ENCODE peak calls at places on chromosome 12, in ten cellular contexts. D is cardiac muscle cell, F is testis, V is tibial artery, P is fibroblast of mammary gland, R is body of pancreas, M is cardiac fibroblast, G is heart right ventricle, B is ovary, J is SK-N-SH. L is an unnamed sample.

GRCh38 chr12:95820096-95820703 is 29.6 kb upstream of the NTN4 start:
- DNase-seq in D (peak; percentile 68), F (peak; percentile 53), V (no peak), P (peak; percentile 66), R (peak; percentile 79), M (peak; percentile 68), G (peak; percentile 36), B (no peak), J (peak; percentile 65), L (no peak)

GRCh38 chr12:31477669-31478068 is 113.3 kb downstream of the DENND5B start:
- DNase-seq in D (no peak), F (no peak), V (no peak), P (no peak), R (no peak), M (no peak), G (no peak), B (no peak), J (no peak), L (no peak)

GRCh38 chr12:78938341-78939084 is 73.9 kb downstream of the SYT1 start:
- DNase-seq in D (no peak), F (no peak), V (no peak), P (no peak), R (no peak), M (no peak), G (no peak), B (no peak), J (no peak), L (no peak)

GRCh38 chr12:20097561-20097960 is 270.8 kb upstream of the PDE3A start:
- DNase-seq in D (no peak), F (no peak), V (no peak), P (peak; percentile 79), R (no peak), M (peak; percentile 74), G (no peak), B (no peak), J (no peak), L (no peak)

GRCh38 chr12:32365473-32366064 is 33.8 kb upstream of the FGD4 start:
- DNase-seq in D (peak; percentile 71), F (peak; percentile 71), V (no peak), P (peak; percentile 81), R (peak; percentile 72), M (peak; percentile 87), G (peak; percentile 57), B (no peak), J (peak; percentile 55), L (no peak)

GRCh38 chr12:68451261-68452091 is 119.3 kb upstream of the MDM1 start:
- DNase-seq in D (no peak), F (peak; percentile 43), V (no peak), P (peak; percentile 82), R (peak; percentile 15), M (peak; percentile 90), G (peak; percentile 19), B (peak; percentile 50), J (no peak), L (no peak)

GRCh38 chr12:64521838-64522237 is 69.9 kb downstream of the TBK1 start:
- DNase-seq in D (no peak), F (no peak), V (no peak), P (peak; percentile 10), R (no peak), M (no peak), G (no peak), B (no peak), J (no peak), L (no peak)

GRCh38 chr12:84877340-84877739 is 35.3 kb downstream of the SLC6A15 start:
- DNase-seq in D (no peak), F (no peak), V (no peak), P (no peak), R (no peak), M (no peak), G (no peak), B (no peak), J (no peak), L (no peak)

GRCh38 chr12:92570056-92570753 is 132.6 kb upstream of the PLEKHG7 start:
- DNase-seq in D (peak; percentile 89), F (peak; percentile 86), V (no peak), P (peak; percentile 89), R (peak; percentile 74), M (peak; percentile 89), G (peak; percentile 82), B (no peak), J (peak; percentile 49), L (no peak)

GRCh38 chr12:81723361-81723760 is 35.8 kb downstream of the PPFIA2 start:
- DNase-seq in D (no peak), F (no peak), V (no peak), P (no peak), R (no peak), M (no peak), G (no peak), B (no peak), J (no peak), L (no peak)
- TF ChIP-seq CTCF in D (no peak), F (no peak), V (no peak), P (no peak), R (no peak), M (no peak), G (no peak), B (no peak), J (no peak), L (no peak)

DNA sequence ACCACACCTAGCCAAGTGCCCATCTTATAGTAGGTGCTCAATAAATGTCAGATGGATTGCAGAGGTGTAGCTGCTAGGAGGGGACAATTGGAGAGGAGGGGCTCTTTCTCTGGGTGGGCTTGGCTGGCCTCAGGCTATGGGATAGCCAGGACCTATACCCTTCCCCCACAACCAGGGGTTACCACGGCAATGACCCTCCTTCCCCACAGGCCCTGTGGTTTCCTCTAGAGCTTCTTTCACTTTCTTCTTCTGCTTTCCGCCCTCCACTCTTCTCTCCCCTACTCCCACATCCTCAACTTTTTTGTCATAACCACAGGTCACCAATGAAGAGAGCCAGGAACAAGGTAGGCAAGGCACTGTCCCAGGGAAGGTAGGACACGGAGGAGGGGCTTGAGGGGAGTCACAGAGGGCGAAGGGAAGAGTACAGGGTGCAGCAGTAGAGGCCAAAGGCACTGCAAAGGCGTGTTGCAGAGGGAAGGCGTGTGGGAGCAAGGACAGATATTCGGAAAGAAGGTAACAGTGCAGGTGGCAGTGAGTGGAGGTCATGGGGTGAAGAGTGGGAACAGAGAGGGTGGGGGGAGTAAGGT is 1.9 kb upstream of the ITGB7 start:
- DNase-seq in D (no peak), F (no peak), V (no peak), P (no peak), R (no peak), M (no peak), G (no peak), B (no peak), J (no peak), L (no peak)
- H3K4me3 ChIP-seq in D (no peak overlapping the region), F (no peak overlapping the region), V (no peak overlapping the region), P (no peak overlapping the region), R (no peak overlapping the region), M (no peak overlapping the region), G (no peak overlapping the region), B (no peak overlapping the region), J (no peak overlapping the region), L (no peak overlapping the region)

GRCh38 chr12:11786638-11787365 is 137.3 kb downstream of the ETV6 start:
- DNase-seq in D (no peak), F (no peak), V (no peak), P (no peak), R (no peak), M (no peak), G (no peak), B (no peak), J (no peak), L (no peak)

GRCh38 chr12:11779286-11779685 is 129.8 kb downstream of the ETV6 start:
- DNase-seq in D (peak; percentile 37), F (no peak), V (no peak), P (peak; percentile 78), R (no peak), M (peak; percentile 90), G (no peak), B (no peak), J (no peak), L (no peak)

GRCh38 chr12:11785722-11786121 is 136.2 kb downstream of the ETV6 start:
- DNase-seq in D (peak; percentile 54), F (no peak), V (no peak), P (peak; percentile 33), R (no peak), M (peak; percentile 83), G (no peak), B (no peak), J (no peak), L (no peak)

GRCh38 chr12:11780521-11781101 is 131.1 kb downstream of the ETV6 start:
- DNase-seq in D (no peak), F (no peak), V (no peak), P (no peak), R (no peak), M (no peak), G (no peak), B (no peak), J (no peak), L (no peak)

DNA sequence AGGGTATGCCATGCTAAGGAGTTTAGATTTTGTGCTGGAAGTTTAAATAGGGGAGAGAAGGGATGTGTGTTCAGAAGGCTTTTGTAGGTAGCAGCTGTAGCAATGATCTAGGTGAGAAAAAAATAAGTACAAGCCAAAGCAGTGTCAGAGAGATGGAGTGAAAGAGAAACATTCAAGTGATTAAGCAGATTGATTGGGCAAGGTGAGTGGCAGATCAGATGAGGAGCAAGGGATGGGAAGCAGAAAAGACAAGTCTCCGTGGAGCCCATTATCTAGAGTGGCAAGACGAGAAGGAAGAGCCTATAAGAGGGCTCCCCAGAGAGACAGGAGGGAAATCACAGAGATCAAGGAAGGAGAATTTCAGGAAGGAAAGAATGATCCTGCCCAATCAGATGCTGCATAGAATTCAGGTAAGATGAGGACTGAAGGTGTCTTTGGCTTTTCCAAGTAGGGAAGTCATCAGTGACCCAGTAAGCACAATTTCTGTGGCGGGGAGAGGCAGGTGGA is 133.5 kb downstream of the ETV6 start:
- DNase-seq in D (no peak), F (no peak), V (no peak), P (no peak), R (no peak), M (no peak), G (no peak), B (no peak), J (no peak), L (no peak)
- TF ChIP-seq CTCF in D (no peak), F (no peak), V (no peak), P (no peak), R (no peak), M (no peak), G (no peak), B (no peak), J (no peak), L (no peak)

GRCh38 chr12:21662122-21662792 is 4.6 kb upstream of the LDHB start:
- DNase-seq in D (no peak), F (peak; percentile 78), V (no peak), P (no peak), R (no peak), M (no peak), G (no peak), B (no peak), J (no peak), L (no peak)

GRCh38 chr12:21656931-21657335 is 709 bp downstream of the LDHB start:
- DNase-seq in D (peak; percentile 53), F (peak; percentile 71), V (no peak), P (peak; percentile 42), R (peak; percentile 69), M (peak; percentile 53), G (peak; percentile 43), B (peak; percentile 43), J (peak; percentile 38), L (peak; percentile 47)

GRCh38 chr12:21655594-21655993 is 2.0 kb downstream of the LDHB start:
- DNase-seq in D (no peak), F (no peak), V (no peak), P (no peak), R (no peak), M (no peak), G (no peak), B (no peak), J (no peak), L (no peak)

GRCh38 chr12:21659383-21659782 is 1.7 kb upstream of the LDHB start:
- DNase-seq in D (no peak), F (no peak), V (no peak), P (no peak), R (no peak), M (no peak), G (no peak), B (no peak), J (no peak), L (no peak)

GRCh38 chr12:21657336-21658077 is at the start of gene LDHB:
- DNase-seq in D (peak; percentile 97), F (peak; percentile 98), V (peak; percentile 98), P (peak; percentile 96), R (peak; percentile 98), M (peak; percentile 98), G (peak; percentile 97), B (peak; percentile 95), J (peak; percentile 92), L (peak; percentile 79)
- H3K4me3 ChIP-seq in D (peak within 1 kb of the TSS; percentile 78), F (peak within 1 kb of the TSS; percentile 85), V (peak within 1 kb of the TSS; percentile 91), P (peak within 1 kb of the TSS; percentile 96), R (peak within 1 kb of the TSS; percentile 54), M (peak within 1 kb of the TSS; percentile 91), G (peak within 1 kb of the TSS; percentile 90), B (peak within 1 kb of the TSS; percentile 92), J (peak within 1 kb of the TSS; percentile 91), L (peak within 1 kb of the TSS; percentile 61)